ENCODE peak calls at places on chromosomes 7 and 10, in ten cellular contexts. Y is neural progenitor cell; K is fibroblast of lung; H is activated effector memory CD4-positive, alpha-beta T cell treated with Interleukin-2 at 50 U/mL for 16 hours; F is activated T-helper 9 cell treated with anti-CD3 and anti-CD28 coated beads, Interleukin-2, amount 50 U/mL, for 16 hours; M is psoas muscle; R is left ventricle myocardium superior; N is memory B cell; E is CD4-positive, alpha-beta T cell; C is NCI-H774. S is an unnamed sample.

GRCh38 chr10:126598009-126598408 is 72.5 kb downstream of the C10orf90 start:
- DNase-seq in Y (peak), K (peak), H (no peak), F (no peak), M (no peak), R (no peak), N (no peak), E (no peak), C (no peak), S (no peak)

GRCh38 chr7:97835296-97836138 is 36.7 kb downstream of the ASNS start:
- DNase-seq in Y (peak), K (peak), H (peak), F (peak), M (peak), R (peak), N (peak), E (peak), C (peak), S (peak)

GRCh38 chr10:72186213-72186612 is 29.6 kb upstream of the ANAPC16 start:
- DNase-seq in Y (no peak), K (peak), H (no peak), F (no peak), M (no peak), R (no peak), N (no peak), E (no peak), C (no peak), S (no peak)

GRCh38 chr10:484925-485661 is 204.4 kb downstream of the DIP2C start:
- DNase-seq in Y (no peak), K (no peak), H (peak), F (peak), M (no peak), R (no peak), N (peak), E (peak), C (no peak), S (no peak)

GRCh38 chr10:100890696-100891271 is 22.0 kb upstream of the SLF2 start:
- DNase-seq in Y (no peak), K (peak), H (no peak), F (no peak), M (no peak), R (no peak), N (no peak), E (no peak), C (no peak), S (no peak)

GRCh38 chr10:70680899-70681730 is 8.8 kb downstream of the ADAMTS14 start:
- DNase-seq in Y (no peak), K (peak), H (no peak), F (no peak), M (no peak), R (no peak), N (no peak), E (no peak), C (no peak), S (no peak)

GRCh38 chr7:154167807-154168206 is 115.6 kb downstream of the DPP6 start:
- DNase-seq in Y (no peak), K (no peak), H (no peak), F (no peak), M (no peak), R (no peak), N (no peak), E (no peak), C (no peak), S (no peak)

GRCh38 chr10:14086596-14086995 is 244.1 kb downstream of the FRMD4A start:
- DNase-seq in Y (no peak), K (peak), H (no peak), F (no peak), M (no peak), R (no peak), N (no peak), E (no peak), C (no peak), S (no peak)

GRCh38 chr10:131061221-131061620 is 250.3 kb downstream of the TCERG1L start:
- DNase-seq in Y (no peak), K (no peak), H (no peak), F (no peak), M (no peak), R (no peak), N (no peak), E (no peak), C (no peak), S (no peak)

GRCh38 chr7:891805-892204 is 15.5 kb downstream of the GET4 start:
- DNase-seq in Y (no peak), K (no peak), H (no peak), F (no peak), M (peak), R (no peak), N (no peak), E (no peak), C (no peak), S (no peak)

GRCh38 chr7:151796871-151797270 is 80.0 kb downstream of the PRKAG2 start:
- DNase-seq in Y (no peak), K (no peak), H (no peak), F (no peak), M (no peak), R (no peak), N (no peak), E (no peak), C (no peak), S (no peak)

GRCh38 chr7:155985518-155986427 is 173.5 kb upstream of the SHH start:
- DNase-seq in Y (no peak), K (no peak), H (no peak), F (no peak), M (no peak), R (no peak), N (no peak), E (no peak), C (no peak), S (no peak)

GRCh38 chr7:157897686-157898085 is 560.9 kb downstream of the DNAJB6 start:
- DNase-seq in Y (peak), K (no peak), H (no peak), F (no peak), M (no peak), R (no peak), N (no peak), E (no peak), C (no peak), S (no peak)

GRCh38 chr7:117217636-117218035 is 105.2 kb downstream of the WNT2 start:
- DNase-seq in Y (no peak), K (peak), H (no peak), F (no peak), M (no peak), R (no peak), N (no peak), E (no peak), C (no peak), S (no peak)

GRCh38 chr7:80879849-80880248 is 39.0 kb downstream of the SEMA3C start:
- DNase-seq in Y (no peak), K (peak), H (no peak), F (no peak), M (no peak), R (no peak), N (no peak), E (no peak), C (no peak), S (no peak)

GRCh38 chr7:2003931-2004812 is 228.6 kb downstream of the MAD1L1 start:
- DNase-seq in Y (no peak), K (no peak), H (no peak), F (no peak), M (peak), R (peak), N (no peak), E (no peak), C (no peak), S (peak)

GRCh38 chr7:37352974-37353948 is 95.4 kb downstream of the ELMO1 start:
- DNase-seq in Y (peak), K (no peak), H (peak), F (peak), M (no peak), R (peak), N (peak), E (peak), C (no peak), S (no peak)

GRCh38 chr7:115191506-115191905 is 269.6 kb downstream of the MDFIC start:
- DNase-seq in Y (no peak), K (no peak), H (no peak), F (no peak), M (no peak), R (no peak), N (no peak), E (no peak), C (no peak), S (no peak)

GRCh38 chr10:32210306-32211045 is 136.5 kb downstream of the EPC1 start:
- DNase-seq in Y (peak), K (peak), H (no peak), F (no peak), M (no peak), R (no peak), N (no peak), E (no peak), C (no peak), S (no peak)

GRCh38 chr10:86261933-86262665 is 104.5 kb downstream of the GRID1 start:
- DNase-seq in Y (peak), K (no peak), H (no peak), F (no peak), M (no peak), R (no peak), N (no peak), E (no peak), C (no peak), S (no peak)

GRCh38 chr7:157633465-157634185 is 296.8 kb downstream of the DNAJB6 start:
- DNase-seq in Y (no peak), K (no peak), H (no peak), F (no peak), M (no peak), R (no peak), N (no peak), E (no peak), C (no peak), S (no peak)

GRCh38 chr10:109934958-109935793 is 11.9 kb upstream of the XPNPEP1 start:
- DNase-seq in Y (peak), K (peak), H (peak), F (no peak), M (no peak), R (no peak), N (no peak), E (no peak), C (no peak), S (no peak)

GRCh38 chr10:91694170-91694794 is 61.4 kb upstream of the PPP1R3C start:
- DNase-seq in Y (peak), K (peak), H (no peak), F (no peak), M (no peak), R (no peak), N (no peak), E (no peak), C (no peak), S (no peak)

GRCh38 chr7:133723044-133723443 is 404.1 kb upstream of the LRGUK start:
- DNase-seq in Y (no peak), K (no peak), H (no peak), F (no peak), M (no peak), R (no peak), N (no peak), E (no peak), C (no peak), S (no peak)

GRCh38 chr7:47801423-47801822 is 146.8 kb downstream of the PKD1L1 start:
- DNase-seq in Y (no peak), K (no peak), H (no peak), F (no peak), M (no peak), R (no peak), N (no peak), E (no peak), C (no peak), S (no peak)

GRCh38 chr7:158301221-158301620 is 286.4 kb downstream of the PTPRN2 start:
- DNase-seq in Y (no peak), K (peak), H (no peak), F (no peak), M (no peak), R (no peak), N (no peak), E (no peak), C (no peak), S (no peak)

GRCh38 chr10:108544500-108545120 is 1378.7 kb downstream of the XPNPEP1 start:
- DNase-seq in Y (peak), K (peak), H (no peak), F (no peak), M (peak), R (peak), N (peak), E (no peak), C (no peak), S (peak)

GRCh38 chr7:15753834-15754600 is 67.5 kb upstream of the MEOX2 start:
- DNase-seq in Y (no peak), K (peak), H (no peak), F (no peak), M (no peak), R (no peak), N (no peak), E (no peak), C (no peak), S (no peak)

GRCh38 chr7:7808156-7808555 is 89.7 kb upstream of the RPA3 start:
- DNase-seq in Y (no peak), K (peak), H (no peak), F (no peak), M (no peak), R (no peak), N (no peak), E (no peak), C (no peak), S (no peak)

GRCh38 chr10:121597504-121598241 is 571 bp downstream of the FGFR2 start:
- DNase-seq in Y (peak), K (no peak), H (no peak), F (no peak), M (peak), R (peak), N (no peak), E (no peak), C (no peak), S (no peak)

GRCh38 chr7:135204271-135204872 is 7.0 kb downstream of the WDR91 start:
- DNase-seq in Y (no peak), K (peak), H (no peak), F (no peak), M (no peak), R (no peak), N (no peak), E (no peak), C (no peak), S (no peak)

GRCh38 chr7:37510043-37510634 is 61.5 kb upstream of the ELMO1 start:
- DNase-seq in Y (peak), K (no peak), H (no peak), F (no peak), M (no peak), R (no peak), N (no peak), E (peak), C (no peak), S (no peak)

GRCh38 chr7:158815471-158816128 is 13.7 kb downstream of the ESYT2 start:
- DNase-seq in Y (no peak), K (peak), H (no peak), F (no peak), M (no peak), R (no peak), N (no peak), E (no peak), C (no peak), S (no peak)

GRCh38 chr7:610531-611280 is 91.1 kb upstream of the PDGFA start:
- DNase-seq in Y (no peak), K (peak), H (no peak), F (no peak), M (no peak), R (peak), N (no peak), E (no peak), C (no peak), S (no peak)

S was measured in right lobe of liver.